ENCODE peak calls at places on chromosome 16, in eight cellular contexts. One of them, this sample, is unnamed.

GRCh38 chr16:51852892-51853291 is 694.1 kb downstream of the TOX3 start:
- DNase-seq in SJSA1: no peak
- DNase-seq in aorta: no peak
- DNase-seq in endothelial cell of umbilical vein: no peak
- DNase-seq in adrenal gland: no peak
- DNase-seq in naive thymus-derived CD4-positive, alpha-beta T cell: no peak
- DNase-seq in uterus: no peak
- DNase-seq in effector memory CD4-positive, alpha-beta T cell: no peak
- DNase-seq in this sample: no peak

GRCh38 chr16:48232459-48233040 is 11.6 kb upstream of the LONP2 start:
- DNase-seq in endothelial cell of umbilical vein: no peak
- DNase-seq in uterus: no peak
- DNase-seq in aorta: no peak
- DNase-seq in adrenal gland: no peak
- DNase-seq in naive thymus-derived CD4-positive, alpha-beta T cell: no peak
- DNase-seq in SJSA1: no peak
- DNase-seq in effector memory CD4-positive, alpha-beta T cell: no peak
- DNase-seq in this sample: no peak

GRCh38 chr16:66107661-66108060 is 258.8 kb upstream of the CDH5 start:
- DNase-seq in adrenal gland: no peak
- DNase-seq in endothelial cell of umbilical vein: no peak
- DNase-seq in aorta: no peak
- DNase-seq in SJSA1: no peak
- DNase-seq in effector memory CD4-positive, alpha-beta T cell: no peak
- DNase-seq in naive thymus-derived CD4-positive, alpha-beta T cell: no peak
- DNase-seq in uterus: no peak
- DNase-seq in this sample: no peak

GRCh38 chr16:82801361-82801760 is 174.6 kb downstream of the CDH13 start:
- DNase-seq in aorta: no peak
- DNase-seq in uterus: no peak
- DNase-seq in adrenal gland: no peak
- DNase-seq in effector memory CD4-positive, alpha-beta T cell: no peak
- DNase-seq in naive thymus-derived CD4-positive, alpha-beta T cell: no peak
- DNase-seq in SJSA1: no peak
- DNase-seq in endothelial cell of umbilical vein: peak; percentile 6
- DNase-seq in this sample: no peak

GRCh38 chr16:85335584-85336492 is 223.6 kb upstream of the CIBAR2 start:
- DNase-seq in effector memory CD4-positive, alpha-beta T cell: no peak
- DNase-seq in SJSA1: no peak
- DNase-seq in aorta: no peak
- DNase-seq in adrenal gland: no peak
- DNase-seq in naive thymus-derived CD4-positive, alpha-beta T cell: no peak
- DNase-seq in uterus: no peak
- DNase-seq in endothelial cell of umbilical vein: no peak
- DNase-seq in this sample: no peak

GRCh38 chr16:27088216-27088615 is 21.5 kb downstream of the C16orf82 start:
- DNase-seq in uterus: no peak
- DNase-seq in effector memory CD4-positive, alpha-beta T cell: no peak
- DNase-seq in endothelial cell of umbilical vein: no peak
- DNase-seq in SJSA1: no peak
- DNase-seq in aorta: no peak
- DNase-seq in naive thymus-derived CD4-positive, alpha-beta T cell: no peak
- DNase-seq in adrenal gland: no peak
- DNase-seq in this sample: no peak

GRCh38 chr16:28140788-28141618 is 70.8 kb downstream of the XPO6 start:
- DNase-seq in adrenal gland: no peak
- DNase-seq in SJSA1: no peak
- DNase-seq in effector memory CD4-positive, alpha-beta T cell: peak; percentile 64
- DNase-seq in aorta: no peak
- DNase-seq in endothelial cell of umbilical vein: no peak
- DNase-seq in uterus: no peak
- DNase-seq in naive thymus-derived CD4-positive, alpha-beta T cell: peak; percentile 90
- DNase-seq in this sample: peak; percentile 93

GRCh38 chr16:11583889-11584565 is 2.7 kb downstream of the LITAF start:
- DNase-seq in SJSA1: peak; percentile 53
- DNase-seq in uterus: no peak
- DNase-seq in endothelial cell of umbilical vein: no peak
- DNase-seq in effector memory CD4-positive, alpha-beta T cell: no peak
- DNase-seq in aorta: peak; percentile 52
- DNase-seq in adrenal gland: no peak
- DNase-seq in naive thymus-derived CD4-positive, alpha-beta T cell: no peak
- DNase-seq in this sample: no peak

GRCh38 chr16:31305219-31305618 is 45.4 kb downstream of the ITGAM start:
- DNase-seq in uterus: no peak
- DNase-seq in naive thymus-derived CD4-positive, alpha-beta T cell: no peak
- DNase-seq in endothelial cell of umbilical vein: no peak
- DNase-seq in SJSA1: no peak
- DNase-seq in aorta: no peak
- DNase-seq in effector memory CD4-positive, alpha-beta T cell: no peak
- DNase-seq in adrenal gland: no peak
- DNase-seq in this sample: no peak

GRCh38 chr16:11316331-11317015 is 28.8 kb upstream of the RMI2 start:
- DNase-seq in naive thymus-derived CD4-positive, alpha-beta T cell: no peak
- DNase-seq in effector memory CD4-positive, alpha-beta T cell: no peak
- DNase-seq in SJSA1: peak; percentile 72
- DNase-seq in aorta: no peak
- DNase-seq in endothelial cell of umbilical vein: no peak
- DNase-seq in uterus: no peak
- DNase-seq in adrenal gland: no peak
- DNase-seq in this sample: no peak

GRCh38 chr16:4017807-4018206 is 98.4 kb downstream of the ADCY9 start:
- DNase-seq in effector memory CD4-positive, alpha-beta T cell: no peak
- DNase-seq in adrenal gland: no peak
- DNase-seq in naive thymus-derived CD4-positive, alpha-beta T cell: no peak
- DNase-seq in SJSA1: no peak
- DNase-seq in endothelial cell of umbilical vein: no peak
- DNase-seq in aorta: no peak
- DNase-seq in uterus: no peak
- DNase-seq in this sample: no peak

GRCh38 chr16:75238853-75239371 is 12.5 kb downstream of the BCAR1 start:
- DNase-seq in endothelial cell of umbilical vein: no peak
- DNase-seq in naive thymus-derived CD4-positive, alpha-beta T cell: no peak
- DNase-seq in uterus: no peak
- DNase-seq in aorta: peak; percentile 85
- DNase-seq in adrenal gland: peak; percentile 61
- DNase-seq in SJSA1: peak; percentile 54
- DNase-seq in effector memory CD4-positive, alpha-beta T cell: no peak
- DNase-seq in this sample: no peak

GRCh38 chr16:75116081-75116910 is at the start of gene LDHD:
- DNase-seq in naive thymus-derived CD4-positive, alpha-beta T cell: no peak
- DNase-seq in adrenal gland: peak; percentile 88
- DNase-seq in effector memory CD4-positive, alpha-beta T cell: no peak
- DNase-seq in aorta: peak; percentile 89
- DNase-seq in endothelial cell of umbilical vein: peak; percentile 37
- DNase-seq in SJSA1: no peak
- DNase-seq in uterus: peak; percentile 82
- DNase-seq in this sample: no peak

DNA sequence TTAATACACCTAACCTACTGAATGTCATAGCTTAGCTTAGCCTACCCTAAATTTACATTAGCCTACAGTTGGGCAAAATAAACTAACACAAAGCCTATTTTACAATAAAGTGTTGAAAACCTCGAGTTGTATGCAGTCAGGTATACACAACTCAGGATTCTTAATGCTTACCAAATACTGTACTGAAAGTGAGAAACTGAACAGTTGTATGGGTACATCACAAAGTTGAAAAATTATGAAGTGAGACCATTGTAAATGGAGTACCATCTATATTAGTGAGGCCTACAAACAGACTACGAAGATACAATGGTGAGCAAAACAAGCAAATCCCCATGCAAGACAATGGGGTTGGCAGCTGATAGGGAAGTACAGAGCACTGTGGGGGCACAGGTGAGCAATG is 79.7 kb downstream of the VAT1L start:
- DNase-seq in adrenal gland: no peak
- DNase-seq in SJSA1: no peak
- DNase-seq in uterus: no peak
- DNase-seq in effector memory CD4-positive, alpha-beta T cell: no peak
- DNase-seq in endothelial cell of umbilical vein: no peak
- DNase-seq in naive thymus-derived CD4-positive, alpha-beta T cell: no peak
- DNase-seq in aorta: no peak
- DNase-seq in this sample: no peak
- H3K27ac ChIP-seq in adrenal gland: no peak overlapping the region
- H3K27ac ChIP-seq in SJSA1: no peak overlapping the region
- H3K27ac ChIP-seq in uterus: no peak overlapping the region
- H3K27ac ChIP-seq in effector memory CD4-positive, alpha-beta T cell: no peak overlapping the region
- H3K27ac ChIP-seq in endothelial cell of umbilical vein: no peak overlapping the region
- H3K27ac ChIP-seq in naive thymus-derived CD4-positive, alpha-beta T cell: no peak overlapping the region
- H3K27ac ChIP-seq in aorta: no peak overlapping the region
- H3K27ac ChIP-seq in this sample: no peak overlapping the region

GRCh38 chr16:89729293-89729692 is 8.0 kb downstream of the ZNF276 start:
- DNase-seq in uterus: no peak
- DNase-seq in adrenal gland: no peak
- DNase-seq in aorta: no peak
- DNase-seq in naive thymus-derived CD4-positive, alpha-beta T cell: no peak
- DNase-seq in endothelial cell of umbilical vein: no peak
- DNase-seq in effector memory CD4-positive, alpha-beta T cell: no peak
- DNase-seq in SJSA1: no peak
- DNase-seq in this sample: no peak

GRCh38 chr16:89729863-89730574 is 8.7 kb downstream of the ZNF276 start:
- DNase-seq in uterus: no peak
- DNase-seq in aorta: no peak
- DNase-seq in effector memory CD4-positive, alpha-beta T cell: no peak
- DNase-seq in endothelial cell of umbilical vein: no peak
- DNase-seq in SJSA1: no peak
- DNase-seq in adrenal gland: no peak
- DNase-seq in naive thymus-derived CD4-positive, alpha-beta T cell: no peak
- DNase-seq in this sample: no peak

GRCh38 chr16:89732142-89732917 is 11.0 kb downstream of the ZNF276 start:
- DNase-seq in adrenal gland: no peak
- DNase-seq in endothelial cell of umbilical vein: no peak
- DNase-seq in naive thymus-derived CD4-positive, alpha-beta T cell: no peak
- DNase-seq in aorta: no peak
- DNase-seq in uterus: no peak
- DNase-seq in SJSA1: no peak
- DNase-seq in effector memory CD4-positive, alpha-beta T cell: no peak
- DNase-seq in this sample: no peak

GRCh38 chr16:89732918-89733242 is 11.5 kb downstream of the ZNF276 start:
- DNase-seq in adrenal gland: no peak
- DNase-seq in naive thymus-derived CD4-positive, alpha-beta T cell: no peak
- DNase-seq in endothelial cell of umbilical vein: no peak
- DNase-seq in uterus: no peak
- DNase-seq in SJSA1: no peak
- DNase-seq in effector memory CD4-positive, alpha-beta T cell: no peak
- DNase-seq in aorta: no peak
- DNase-seq in this sample: no peak

GRCh38 chr16:89730610-89731234 is 9.4 kb downstream of the ZNF276 start:
- DNase-seq in naive thymus-derived CD4-positive, alpha-beta T cell: no peak
- DNase-seq in aorta: no peak
- DNase-seq in SJSA1: no peak
- DNase-seq in adrenal gland: no peak
- DNase-seq in uterus: no peak
- DNase-seq in endothelial cell of umbilical vein: no peak
- DNase-seq in effector memory CD4-positive, alpha-beta T cell: no peak
- DNase-seq in this sample: no peak
- H3K4me1 ChIP-seq in naive thymus-derived CD4-positive, alpha-beta T cell: peaks cover 44% of the 10 kb centered on the region
- H3K4me1 ChIP-seq in aorta: no peaks in the 10 kb centered on the region
- H3K4me1 ChIP-seq in SJSA1: no peaks in the 10 kb centered on the region
- H3K4me1 ChIP-seq in adrenal gland: no peaks in the 10 kb centered on the region
- H3K4me1 ChIP-seq in uterus: no peaks in the 10 kb centered on the region
- H3K4me1 ChIP-seq in endothelial cell of umbilical vein: no peaks in the 10 kb centered on the region
- H3K4me1 ChIP-seq in effector memory CD4-positive, alpha-beta T cell: peaks cover 45% of the 10 kb centered on the region
- H3K4me1 ChIP-seq in this sample: peaks cover 79% of the 10 kb centered on the region

GRCh38 chr16:58497468-58497867 is 2.5 kb upstream of the NDRG4 start:
- DNase-seq in uterus: no peak
- DNase-seq in SJSA1: no peak
- DNase-seq in endothelial cell of umbilical vein: no peak
- DNase-seq in adrenal gland: no peak
- DNase-seq in aorta: no peak
- DNase-seq in naive thymus-derived CD4-positive, alpha-beta T cell: no peak
- DNase-seq in effector memory CD4-positive, alpha-beta T cell: no peak
- DNase-seq in this sample: no peak

GRCh38 chr16:58494981-58495860 is 4.7 kb upstream of the NDRG4 start:
- DNase-seq in endothelial cell of umbilical vein: peak; percentile 88
- DNase-seq in naive thymus-derived CD4-positive, alpha-beta T cell: peak; percentile 51
- DNase-seq in aorta: peak; percentile 80
- DNase-seq in uterus: peak; percentile 86
- DNase-seq in adrenal gland: peak; percentile 95
- DNase-seq in effector memory CD4-positive, alpha-beta T cell: peak; percentile 16
- DNase-seq in SJSA1: peak; percentile 79
- DNase-seq in this sample: peak; percentile 85

GRCh38 chr16:58497935-58498334 is 2.0 kb upstream of the NDRG4 start:
- DNase-seq in aorta: no peak
- DNase-seq in naive thymus-derived CD4-positive, alpha-beta T cell: no peak
- DNase-seq in effector memory CD4-positive, alpha-beta T cell: no peak
- DNase-seq in endothelial cell of umbilical vein: no peak
- DNase-seq in SJSA1: no peak
- DNase-seq in adrenal gland: no peak
- DNase-seq in uterus: no peak
- DNase-seq in this sample: no peak

GRCh38 chr16:58493756-58494431 is 6.0 kb upstream of the NDRG4 start:
- DNase-seq in effector memory CD4-positive, alpha-beta T cell: no peak
- DNase-seq in aorta: peak; percentile 29
- DNase-seq in uterus: no peak
- DNase-seq in SJSA1: no peak
- DNase-seq in naive thymus-derived CD4-positive, alpha-beta T cell: no peak
- DNase-seq in adrenal gland: no peak
- DNase-seq in endothelial cell of umbilical vein: no peak
- DNase-seq in this sample: no peak

DNA sequence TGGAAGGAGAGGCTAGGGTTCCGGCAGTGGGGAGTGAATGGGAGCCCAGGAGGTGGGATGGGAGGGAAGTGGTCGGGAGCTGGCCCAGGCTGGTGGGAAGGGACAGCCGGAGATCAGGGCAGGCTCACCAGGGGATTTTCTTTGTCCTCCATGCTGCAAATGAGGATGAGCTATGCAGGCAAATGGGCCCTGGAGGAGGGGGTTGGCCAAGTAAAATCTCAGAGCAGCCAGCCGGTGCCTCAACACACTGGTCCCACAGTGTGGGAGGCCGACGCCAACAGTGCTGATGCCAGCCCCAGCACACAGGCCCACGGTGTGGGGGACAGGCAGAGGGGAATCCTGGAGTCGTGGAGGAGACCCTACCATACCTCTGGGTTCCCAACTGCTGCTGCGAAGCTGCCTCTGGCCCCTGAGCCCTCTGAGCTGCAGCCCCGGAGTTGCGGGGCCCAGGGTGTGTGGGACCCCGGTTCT is 4.0 kb upstream of the NDRG4 start:
- DNase-seq in naive thymus-derived CD4-positive, alpha-beta T cell: no peak
- DNase-seq in endothelial cell of umbilical vein: no peak
- DNase-seq in SJSA1: no peak
- DNase-seq in uterus: no peak
- DNase-seq in adrenal gland: no peak
- DNase-seq in effector memory CD4-positive, alpha-beta T cell: no peak
- DNase-seq in aorta: peak; percentile 37
- DNase-seq in this sample: no peak
- H3K27ac ChIP-seq in naive thymus-derived CD4-positive, alpha-beta T cell: no peak overlapping the region
- H3K27ac ChIP-seq in endothelial cell of umbilical vein: no peak overlapping the region
- H3K27ac ChIP-seq in SJSA1: no peak overlapping the region
- H3K27ac ChIP-seq in uterus: peak overlapping the region; percentile 31
- H3K27ac ChIP-seq in adrenal gland: peak overlapping the region; percentile 81
- H3K27ac ChIP-seq in effector memory CD4-positive, alpha-beta T cell: no peak overlapping the region
- H3K27ac ChIP-seq in aorta: no peak overlapping the region
- H3K27ac ChIP-seq in this sample: no peak overlapping the region

DNA sequence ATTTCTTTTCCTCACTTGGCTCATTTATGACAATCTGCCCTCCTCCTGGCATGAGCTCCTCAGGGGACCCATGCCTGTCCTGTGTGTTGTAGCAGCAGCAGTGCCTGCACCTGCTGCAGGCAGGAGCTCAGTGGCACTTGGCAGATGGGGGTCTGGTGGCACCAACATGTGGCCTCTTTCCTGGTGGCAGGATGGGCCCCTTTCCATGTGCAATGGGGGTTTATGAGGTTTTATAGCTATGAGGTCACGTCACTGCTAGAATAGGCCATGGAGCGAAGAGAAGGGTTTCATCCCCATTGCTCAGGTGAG is 7.0 kb downstream of the ADCY7 start:
- DNase-seq in adrenal gland: no peak
- DNase-seq in effector memory CD4-positive, alpha-beta T cell: no peak
- DNase-seq in naive thymus-derived CD4-positive, alpha-beta T cell: no peak
- DNase-seq in aorta: no peak
- DNase-seq in SJSA1: no peak
- DNase-seq in endothelial cell of umbilical vein: no peak
- DNase-seq in uterus: no peak
- DNase-seq in this sample: no peak
- H3K4me1 ChIP-seq in adrenal gland: no peaks in the 10 kb centered on the region
- H3K4me1 ChIP-seq in effector memory CD4-positive, alpha-beta T cell: peaks cover 78% of the 10 kb centered on the region
- H3K4me1 ChIP-seq in naive thymus-derived CD4-positive, alpha-beta T cell: peaks cover 92% of the 10 kb centered on the region
- H3K4me1 ChIP-seq in aorta: no peaks in the 10 kb centered on the region
- H3K4me1 ChIP-seq in SJSA1: no peaks in the 10 kb centered on the region
- H3K4me1 ChIP-seq in endothelial cell of umbilical vein: no peaks in the 10 kb centered on the region
- H3K4me1 ChIP-seq in uterus: no peaks in the 10 kb centered on the region
- H3K4me1 ChIP-seq in this sample: peaks cover 98% of the 10 kb centered on the region

This sample was measured in CD4-positive, alpha-beta memory T cell.